ENCODE peak calls at places on chromosomes 6 and 20, in four cellular contexts. T is endothelial cell of umbilical vein, P is fibroblast of lung, W is adrenal gland. Q is an unnamed sample.
A peak's percentile ranks its signal among the peaks of the same experiment; 100 is the strongest.

GRCh38 chr6:44668391-44668930 is 281.0 kb downstream of the CDC5L start:
- DNase-seq in T (no peak), P (no peak), W (no peak), Q (no peak)

GRCh38 chr20:41078329-41078728 is 49.7 kb downstream of the TOP1 start:
- DNase-seq in T (peak; percentile 86), P (peak; percentile 62), W (no peak), Q (peak; percentile 44)

GRCh38 chr6:27494987-27495385 is 22.1 kb upstream of the ZNF184 start:
- DNase-seq in T (no peak), P (no peak), W (no peak), Q (no peak)

GRCh38 chr6:7590918-7591302 is 912 bp downstream of the SNRNP48 start:
- DNase-seq in T (peak; percentile 22), P (peak; percentile 22), W (peak; percentile 74), Q (peak; percentile 25)

GRCh38 chr6:107668826-107669474 is 155.2 kb downstream of the SCML4 start:
- DNase-seq in T (no peak), P (no peak), W (no peak), Q (no peak)

GRCh38 chr6:30885481-30885998 is 1.2 kb downstream of the DDR1 start:
- DNase-seq in T (no peak), P (peak; percentile 32), W (no peak), Q (peak; percentile 72)

GRCh38 chr6:131159578-131159977 is 24.3 kb downstream of the AKAP7 start:
- DNase-seq in T (no peak), P (peak; percentile 87), W (no peak), Q (no peak)

GRCh38 chr6:130306377-130306776 is 59.4 kb upstream of the TMEM200A start:
- DNase-seq in T (no peak), P (peak; percentile 23), W (no peak), Q (no peak)

GRCh38 chr6:163260911-163261310 is 153.6 kb upstream of the QKI start:
- DNase-seq in T (no peak), P (no peak), W (no peak), Q (no peak)

GRCh38 chr20:14062786-14063185 is 67.5 kb downstream of the MACROD2 start:
- DNase-seq in T (no peak), P (peak; percentile 27), W (no peak), Q (no peak)

GRCh38 chr20:24950128-24950835 is 1.2 kb downstream of the CST7 start:
- DNase-seq in T (no peak), P (no peak), W (peak; percentile 48), Q (no peak)

GRCh38 chr20:24027229-24027628 is 38.6 kb upstream of the GGTLC1 start:
- DNase-seq in T (peak; percentile 90), P (no peak), W (peak; percentile 73), Q (peak; percentile 50)

GRCh38 chr6:86423571-86423970 is 513.8 kb upstream of the HTR1E start:
- DNase-seq in T (no peak), P (no peak), W (no peak), Q (no peak)

GRCh38 chr6:136784910-136785746 is 7.1 kb downstream of the MAP3K5 start:
- DNase-seq in T (peak; percentile 58), P (no peak), W (peak; percentile 86), Q (peak; percentile 48)

GRCh38 chr6:24673625-24674024 is 6.7 kb downstream of the ACOT13 start:
- DNase-seq in T (no peak), P (no peak), W (no peak), Q (no peak)

GRCh38 chr6:170184324-170184723 is 106.6 kb downstream of the DLL1 start:
- DNase-seq in T (no peak), P (no peak), W (no peak), Q (no peak)

GRCh38 chr6:116536216-116536621 is 9.3 kb downstream of the TRAPPC3L start:
- DNase-seq in T (peak; percentile 71), P (peak; percentile 63), W (no peak), Q (peak; percentile 65)

GRCh38 chr6:27814665-27815424 is 97.4 kb downstream of the OR2B2 start:
- DNase-seq in T (peak; percentile 97), P (peak; percentile 94), W (peak; percentile 97), Q (peak; percentile 94)

GRCh38 chr6:26107935-26108334 is 20.7 kb downstream of the HFE start:
- DNase-seq in T (no peak), P (no peak), W (no peak), Q (no peak)

GRCh38 chr20:34109442-34109841 is 2.6 kb downstream of the EIF2S2 start:
- DNase-seq in T (no peak), P (no peak), W (no peak), Q (no peak)
- H3K4me3 ChIP-seq in T (no peak overlapping the region), P (no peak overlapping the region), W (no peak overlapping the region), Q (no peak overlapping the region)

GRCh38 chr20:62887147-62887859 is 25.7 kb upstream of the TCFL5 start:
- DNase-seq in T (peak; percentile 23), P (peak; percentile 96), W (peak; percentile 96), Q (peak; percentile 83)

GRCh38 chr20:62885046-62885445 is 23.4 kb upstream of the TCFL5 start:
- DNase-seq in T (no peak), P (no peak), W (no peak), Q (no peak)

GRCh38 chr20:62885808-62886708 is 24.4 kb upstream of the TCFL5 start:
- DNase-seq in T (no peak), P (no peak), W (no peak), Q (no peak)

GRCh38 chr20:62887860-62888239 is 26.2 kb upstream of the TCFL5 start:
- DNase-seq in T (no peak), P (no peak), W (no peak), Q (no peak)

DNA sequence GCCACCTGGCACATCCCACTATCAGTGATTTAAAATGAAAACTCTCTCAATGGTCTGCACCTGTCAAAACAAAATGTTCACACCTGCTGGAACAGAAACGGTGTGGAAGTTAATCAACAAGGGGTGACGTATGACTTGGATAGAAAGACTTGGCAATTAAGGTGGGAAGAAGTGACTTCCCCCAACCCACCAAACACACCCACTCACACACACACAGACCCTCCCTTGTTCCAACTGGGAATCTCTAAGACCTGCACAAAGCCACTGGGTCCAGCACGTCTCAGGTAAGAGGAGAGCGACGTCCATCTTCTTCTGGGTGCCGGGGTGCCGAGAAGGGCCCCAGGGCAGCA is 25.1 kb upstream of the TCFL5 start:
- DNase-seq in T (no peak), P (no peak), W (no peak), Q (no peak)
- H3K27ac ChIP-seq in T (no peak overlapping the region), P (peak overlapping the region; percentile 2), W (no peak overlapping the region), Q (peak overlapping the region; percentile 45)

GRCh38 chr20:2173186-2173585 is 71.6 kb downstream of the STK35 start:
- DNase-seq in T (no peak), P (no peak), W (no peak), Q (no peak)
- H3K4me1 ChIP-seq in T (no peaks in the 10 kb centered on the region), P (no peaks in the 10 kb centered on the region), W (no peaks in the 10 kb centered on the region), Q (no peaks in the 10 kb centered on the region)

GRCh38 chr20:43188234-43188653 is 1.5 kb downstream of the PTPRT start:
- DNase-seq in T (no peak), P (no peak), W (no peak), Q (no peak)
- H3K4me3 ChIP-seq in T (no peak overlapping the region), P (no peak overlapping the region), W (no peak overlapping the region), Q (no peak overlapping the region)

GRCh38 chr6:43128926-43129325 is 42.1 kb upstream of the SRF start:
- DNase-seq in T (no peak), P (peak; percentile 25), W (no peak), Q (no peak)
- H3K27ac ChIP-seq in T (no peak overlapping the region), P (no peak overlapping the region), W (no peak overlapping the region), Q (no peak overlapping the region)

DNA sequence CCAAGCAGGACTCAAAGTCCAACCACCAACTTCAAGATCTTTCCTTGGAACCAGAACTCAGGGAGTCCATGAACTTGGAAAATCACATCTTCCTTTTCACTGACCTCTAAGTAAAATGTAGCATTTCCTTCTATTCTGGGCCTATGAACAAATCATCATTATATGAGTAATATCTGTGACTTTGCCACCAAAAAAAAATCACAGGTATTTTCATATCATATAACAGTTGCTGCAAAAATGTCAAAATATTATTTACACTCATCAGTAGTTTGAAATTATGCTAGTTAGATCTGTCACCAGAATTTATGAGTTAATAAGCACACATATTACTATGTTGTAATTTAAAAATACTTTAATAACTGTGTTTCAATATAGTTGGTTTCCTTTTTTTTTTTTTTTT is 27.3 kb upstream of the TLDC2 start:
- DNase-seq in T (no peak), P (no peak), W (no peak), Q (no peak)
- H3K4me1 ChIP-seq in T (peaks cover 10% of the 10 kb centered on the region), P (peaks cover 54% of the 10 kb centered on the region), W (peaks cover 37% of the 10 kb centered on the region), Q (peaks cover 3% of the 10 kb centered on the region)

GRCh38 chr20:61587036-61587435 is 335.0 kb downstream of the CDH4 start:
- DNase-seq in T (no peak), P (no peak), W (no peak), Q (no peak)

GRCh38 chr20:61588356-61589054 is 336.4 kb downstream of the CDH4 start:
- DNase-seq in T (no peak), P (peak; percentile 81), W (no peak), Q (no peak)

GRCh38 chr20:61587910-61588309 is 335.8 kb downstream of the CDH4 start:
- DNase-seq in T (no peak), P (no peak), W (no peak), Q (no peak)

GRCh38 chr20:61590236-61590635 is 338.2 kb downstream of the CDH4 start:
- DNase-seq in T (no peak), P (no peak), W (no peak), Q (no peak)

GRCh38 chr20:61589055-61589385 is 337.0 kb downstream of the CDH4 start:
- DNase-seq in T (no peak), P (peak; percentile 94), W (no peak), Q (no peak)
- H3K4me3 ChIP-seq in T (no peak overlapping the region), P (peak overlapping the region; percentile 12), W (no peak overlapping the region), Q (no peak overlapping the region)

GRCh38 chr6:82270791-82271392 is 23.3 kb upstream of the IBTK start:
- DNase-seq in T (peak; percentile 32), P (peak; percentile 42), W (no peak), Q (peak; percentile 47)
- H3K27ac ChIP-seq in T (no peak overlapping the region), P (no peak overlapping the region), W (no peak overlapping the region), Q (no peak overlapping the region)

GRCh38 chr6:152573762-152574161 is 63.4 kb downstream of the SYNE1 start:
- DNase-seq in T (no peak), P (no peak), W (no peak), Q (no peak)

GRCh38 chr6:152571089-152571488 is 66.1 kb downstream of the SYNE1 start:
- DNase-seq in T (peak; percentile 52), P (no peak), W (no peak), Q (no peak)

GRCh38 chr6:152572395-152573061 is 64.6 kb downstream of the SYNE1 start:
- DNase-seq in T (peak; percentile 78), P (peak; percentile 38), W (no peak), Q (no peak)

GRCh38 chr6:152575186-152575585 is 62.0 kb downstream of the SYNE1 start:
- DNase-seq in T (no peak), P (no peak), W (no peak), Q (no peak)

GRCh38 chr6:152571863-152572394 is 65.2 kb downstream of the SYNE1 start:
- DNase-seq in T (no peak), P (no peak), W (no peak), Q (no peak)
- H3K4me1 ChIP-seq in T (peaks cover 19% of the 10 kb centered on the region), P (peaks cover 2% of the 10 kb centered on the region), W (peaks cover 8% of the 10 kb centered on the region), Q (no peaks in the 10 kb centered on the region)